ENCODE peak calls at places on chromosome 10, in eight cellular contexts. P, K, G, O, C, X, L and J are unnamed samples.

GRCh38 chr10:132369636-132370185 is 27.3 kb upstream of the PWWP2B start:
- DNase-seq in P (no peak), K (no peak), G (peak; percentile 29), O (no peak), C (no peak), X (no peak), L (no peak), J (no peak)

GRCh38 chr10:124993345-124993708 is 51.4 kb downstream of the ZRANB1 start:
- DNase-seq in P (no peak), K (no peak), G (no peak), O (no peak), C (no peak), X (no peak), L (no peak), J (no peak)

GRCh38 chr10:67935223-67935622 is 50.8 kb downstream of the SIRT1 start:
- DNase-seq in P (no peak), K (no peak), G (no peak), O (no peak), C (no peak), X (no peak), L (no peak), J (no peak)

GRCh38 chr10:5991708-5992107 is 14.4 kb upstream of the IL15RA start:
- DNase-seq in P (no peak), K (no peak), G (no peak), O (no peak), C (no peak), X (no peak), L (no peak), J (no peak)

GRCh38 chr10:52566471-52567246 is 205.9 kb downstream of the MBL2 start:
- DNase-seq in P (no peak), K (no peak), G (no peak), O (no peak), C (no peak), X (peak; percentile 42), L (peak; percentile 8), J (peak; percentile 98)

GRCh38 chr10:110265573-110266193 is 39.0 kb downstream of the SMNDC1 start:
- DNase-seq in P (no peak), K (no peak), G (no peak), O (no peak), C (no peak), X (no peak), L (no peak), J (no peak)

GRCh38 chr10:58972576-58973234 is 203.7 kb upstream of the PHYHIPL start:
- DNase-seq in P (no peak), K (no peak), G (no peak), O (no peak), C (no peak), X (no peak), L (no peak), J (no peak)

GRCh38 chr10:70753841-70754621 is 31.1 kb downstream of the TBATA start:
- DNase-seq in P (no peak), K (no peak), G (no peak), O (no peak), C (no peak), X (no peak), L (peak; percentile 85), J (no peak)

GRCh38 chr10:49594594-49594993 is 15.5 kb upstream of the SLC18A3 start:
- DNase-seq in P (no peak), K (no peak), G (no peak), O (no peak), C (peak; percentile 71), X (peak; percentile 62), L (peak; percentile 81), J (peak; percentile 98)

GRCh38 chr10:65614956-65615565 is 1310.8 kb upstream of the LRRTM3 start:
- DNase-seq in P (no peak), K (no peak), G (no peak), O (no peak), C (no peak), X (no peak), L (no peak), J (no peak)

GRCh38 chr10:44293842-44294241 is 91.1 kb downstream of the CXCL12 start:
- DNase-seq in P (no peak), K (no peak), G (peak; percentile 86), O (no peak), C (no peak), X (no peak), L (no peak), J (no peak)

GRCh38 chr10:132132391-132132841 is 54.3 kb upstream of the DPYSL4 start:
- DNase-seq in P (no peak), K (no peak), G (no peak), O (no peak), C (no peak), X (no peak), L (no peak), J (no peak)

GRCh38 chr10:24957624-24958435 is 5.4 kb upstream of the PRTFDC1 start:
- DNase-seq in P (no peak), K (no peak), G (no peak), O (no peak), C (no peak), X (peak; percentile 87), L (no peak), J (peak; percentile 83)

GRCh38 chr10:30228638-30229037 is 120.4 kb downstream of the MTPAP start:
- DNase-seq in P (no peak), K (no peak), G (no peak), O (no peak), C (no peak), X (no peak), L (no peak), J (no peak)

GRCh38 chr10:107160866-107161265 is 3.6 kb downstream of the SORCS1 start:
- DNase-seq in P (no peak), K (no peak), G (no peak), O (no peak), C (no peak), X (no peak), L (no peak), J (no peak)

GRCh38 chr10:30600005-30600404 is 29.5 kb downstream of the LYZL2 start:
- DNase-seq in P (no peak), K (no peak), G (no peak), O (no peak), C (peak; percentile 26), X (no peak), L (no peak), J (no peak)

GRCh38 chr10:98636921-98637329 is 190.2 kb upstream of the HPS1 start:
- DNase-seq in P (no peak), K (no peak), G (no peak), O (no peak), C (no peak), X (peak; percentile 52), L (no peak), J (peak; percentile 3)

GRCh38 chr10:81847675-81848074 is 27.3 kb upstream of the NRG3 start:
- DNase-seq in P (no peak), K (no peak), G (no peak), O (no peak), C (no peak), X (no peak), L (peak; percentile 55), J (no peak)